ENCODE peak calls at places on chromosomes 7 and 10, in four cellular contexts. W is ascending aorta, T is testis, O is fibroblast of lung. S is an unnamed sample. For H3K27me3, the result is how much of the 10 kb centered on the place peaks cover.

GRCh38 chr7:47423196-47423595 is 158.7 kb downstream of the TNS3 start:
- DNase-seq in W (no peak), O (no peak), T (no peak), S (no peak)

GRCh38 chr7:111089822-111090426 is 1.0 kb upstream of the LRRN3 start:
- DNase-seq in T (no peak), O (peak), W (no peak), S (peak)

GRCh38 chr7:128827971-128828711 is 2.1 kb upstream of the FLNC start:
- DNase-seq in T (no peak), W (no peak), O (peak), S (peak)

GRCh38 chr10:24744966-24745365 is 21.3 kb upstream of the ARHGAP21 start:
- DNase-seq in O (no peak), W (no peak), T (no peak), S (no peak)

GRCh38 chr7:142943706-142944268 is 4.5 kb downstream of the LLCFC1 start:
- DNase-seq in T (no peak), O (no peak), W (no peak), S (no peak)

GRCh38 chr10:125823663-125824251 is 411 bp downstream of the BCCIP start:
- DNase-seq in T (peak), W (no peak), O (no peak), S (no peak)

GRCh38 chr7:82194011-82194410 is 249.6 kb downstream of the CACNA2D1 start:
- DNase-seq in O (peak), T (no peak), W (no peak), S (peak)

GRCh38 chr10:43959364-43959763 is 310.7 kb upstream of the ZNF32 start:
- DNase-seq in W (no peak), T (no peak), O (no peak), S (no peak)

GRCh38 chr10:125411724-125412123 is 251.4 kb upstream of the CTBP2 start:
- DNase-seq in O (peak), W (no peak), T (no peak), S (no peak)

GRCh38 chr7:17134786-17135185 is 163.7 kb upstream of the AHR start:
- DNase-seq in O (no peak), T (no peak), W (no peak), S (no peak)

GRCh38 chr10:1403508-1404230 is 333.7 kb downstream of the ADARB2 start:
- DNase-seq in W (no peak), O (no peak), T (no peak), S (no peak)

GRCh38 chr7:43303740-43304241 is 191.3 kb downstream of the HECW1 start:
- DNase-seq in W (no peak), T (no peak), O (peak), S (no peak)

GRCh38 chr10:100805543-100806355 is 60.4 kb downstream of the PAX2 start:
- DNase-seq in O (no peak), T (no peak), W (no peak), S (no peak)

GRCh38 chr10:72085166-72085565 is 3.2 kb downstream of the SPOCK2 start:
- DNase-seq in W (no peak), T (no peak), O (no peak), S (no peak)

GRCh38 chr10:1272079-1272478 is 215.9 kb downstream of the WDR37 start:
- DNase-seq in O (no peak), T (no peak), W (no peak), S (no peak)

GRCh38 chr7:16587785-16588184 is 57.8 kb downstream of the ANKMY2 start:
- DNase-seq in O (no peak), T (no peak), W (no peak), S (no peak)

GRCh38 chr7:117666019-117666418 is 186.2 kb downstream of the CFTR start:
- DNase-seq in O (peak), W (no peak), T (no peak), S (peak)

GRCh38 chr7:100091411-100092181 is 2.8 kb downstream of the COPS6 start:
- DNase-seq in T (no peak), W (no peak), O (peak), S (no peak)

GRCh38 chr7:35705932-35706461 is 11.1 kb upstream of the HERPUD2 start:
- DNase-seq in O (no peak), W (no peak), T (no peak), S (no peak)

GRCh38 chr7:30448461-30449189 is 30.0 kb downstream of the NOD1 start:
- DNase-seq in O (no peak), T (no peak), W (no peak), S (no peak)

GRCh38 chr7:134548877-134549276 is at the start of gene AKR1B15:
- DNase-seq in W (no peak), T (no peak), O (no peak), S (peak)

GRCh38 chr10:13708256-13708990 is 121.7 kb downstream of the PRPF18 start:
- DNase-seq in T (no peak), W (no peak), O (peak), S (no peak)

GRCh38 chr10:126387931-126388911 is at the start of gene ADAM12:
- DNase-seq in T (peak), O (peak), W (no peak), S (peak)

GRCh38 chr7:92873776-92874175 is 37.4 kb upstream of the CDK6 start:
- DNase-seq in W (no peak), T (no peak), O (peak), S (no peak)

GRCh38 chr10:32971536-32972091 is 13.6 kb upstream of the ITGB1 start:
- DNase-seq in W (no peak), T (no peak), O (no peak), S (no peak)

GRCh38 chr10:112286837-112287818 is 3.9 kb downstream of the TECTB start:
- DNase-seq in O (no peak), T (no peak), W (no peak), S (no peak)

GRCh38 chr10:67386260-67386659 is 309.7 kb downstream of the CTNNA3 start:
- DNase-seq in W (no peak), O (no peak), T (no peak), S (no peak)

GRCh38 chr7:108002726-108003590 is at the start of gene LAMB1:
- DNase-seq in O (peak), W (no peak), T (peak), S (peak)

GRCh38 chr7:158021836-158022235 is 565.8 kb downstream of the PTPRN2 start:
- DNase-seq in T (no peak), O (no peak), W (no peak), S (no peak)

GRCh38 chr10:12980080-12980656 is 21.3 kb downstream of the CCDC3 start:
- DNase-seq in T (no peak), O (no peak), W (no peak), S (no peak)

GRCh38 chr10:18713077-18713476 is 53.8 kb downstream of the ARL5B start:
- DNase-seq in O (peak), W (no peak), T (no peak), S (peak)

GRCh38 chr7:101299511-101300464 is 21.8 kb downstream of the IFT22 start:
- DNase-seq in O (no peak), W (no peak), T (no peak), S (peak)

GRCh38 chr10:30725661-30726060 is 96.1 kb upstream of the LYZL2 start:
- DNase-seq in T (no peak), O (no peak), W (no peak), S (no peak)

GRCh38 chr7:151876112-151876898 is 610 bp downstream of the PRKAG2 start:
- DNase-seq in O (peak), W (no peak), T (peak), S (peak)

GRCh38 chr7:13197501-13197900 is 510.1 kb downstream of the ARL4A start:
- DNase-seq in O (peak), T (no peak), W (no peak), S (peak)

GRCh38 chr10:124708922-124709520 is 35.2 kb downstream of the FAM53B start:
- DNase-seq in T (no peak), W (no peak), O (no peak), S (no peak)

GRCh38 chr10:72567884-72568283 is 58.0 kb downstream of the MICU1 start:
- DNase-seq in T (no peak), W (no peak), O (no peak), S (peak)

GRCh38 chr10:61286695-61287094 is 166.5 kb downstream of the TMEM26 start:
- DNase-seq in T (no peak), W (no peak), O (no peak), S (no peak)

DNA sequence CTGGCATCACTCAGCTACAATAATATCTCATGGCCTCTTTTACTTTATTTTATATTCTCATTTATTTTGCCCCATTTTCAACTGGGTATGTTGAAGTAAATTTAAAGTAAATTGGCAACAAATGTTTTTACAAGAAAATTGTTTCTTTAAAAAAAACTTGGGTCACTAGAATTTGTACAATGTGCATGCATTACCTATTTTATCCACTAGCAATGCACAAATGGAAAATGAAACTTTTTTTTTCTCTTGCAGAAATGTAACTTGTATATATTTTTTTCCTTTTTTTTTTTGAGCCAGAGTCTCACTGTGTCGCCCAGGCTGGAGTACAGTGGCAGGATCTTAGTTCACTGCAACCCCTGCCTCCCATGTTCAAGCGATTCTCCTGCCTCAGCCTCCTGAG is 10.3 kb upstream of the H2AZ2 start:
- DNase-seq in W (no peak), O (no peak), T (no peak), S (no peak)
- TF ChIP-seq CTCF in W (no peak), O (no peak), T (peak), S (no peak)

GRCh38 chr7:140209866-140210609 is 33.3 kb upstream of the KDM7A start:
- DNase-seq in O (no peak), W (no peak), T (peak), S (no peak)
- H3K4me3 ChIP-seq in O (no peak), W (no peak), T (no peak), S (no peak)

GRCh38 chr7:131947661-131948060 is 391.2 kb upstream of the PODXL start:
- DNase-seq in O (no peak), W (no peak), T (no peak), S (no peak)

GRCh38 chr7:131952365-131952764 is 395.9 kb upstream of the PODXL start:
- DNase-seq in T (no peak), W (no peak), O (no peak), S (no peak)

GRCh38 chr7:131948434-131949053 is 392.1 kb upstream of the PODXL start:
- DNase-seq in O (peak), T (peak), W (no peak), S (no peak)

GRCh38 chr7:131949659-131950058 is 393.2 kb upstream of the PODXL start:
- DNase-seq in O (no peak), T (no peak), W (no peak), S (no peak)

GRCh38 chr7:131950758-131951157 is 394.3 kb upstream of the PODXL start:
- DNase-seq in T (no peak), W (no peak), O (peak), S (no peak)
- H3K27me3 ChIP-seq in T (under half), W (under half), O (under half), S (under half)

GRCh38 chr10:93815304-93816091 is 57.8 kb downstream of the LGI1 start:
- DNase-seq in W (no peak), O (no peak), T (peak), S (no peak)
- TF ChIP-seq CTCF in W (no peak), O (no peak), T (no peak), S (no peak)

GRCh38 chr10:74599676-74600075 is 226.7 kb upstream of the KAT6B start:
- DNase-seq in T (no peak), O (no peak), W (no peak), S (no peak)

GRCh38 chr10:74600170-74600569 is 226.2 kb upstream of the KAT6B start:
- DNase-seq in W (no peak), T (no peak), O (no peak), S (no peak)

GRCh38 chr10:74593470-74593869 is 232.9 kb upstream of the KAT6B start:
- DNase-seq in O (peak), T (no peak), W (no peak), S (no peak)

GRCh38 chr10:74596713-74597112 is 229.7 kb upstream of the KAT6B start:
- DNase-seq in T (no peak), O (no peak), W (no peak), S (no peak)

DNA sequence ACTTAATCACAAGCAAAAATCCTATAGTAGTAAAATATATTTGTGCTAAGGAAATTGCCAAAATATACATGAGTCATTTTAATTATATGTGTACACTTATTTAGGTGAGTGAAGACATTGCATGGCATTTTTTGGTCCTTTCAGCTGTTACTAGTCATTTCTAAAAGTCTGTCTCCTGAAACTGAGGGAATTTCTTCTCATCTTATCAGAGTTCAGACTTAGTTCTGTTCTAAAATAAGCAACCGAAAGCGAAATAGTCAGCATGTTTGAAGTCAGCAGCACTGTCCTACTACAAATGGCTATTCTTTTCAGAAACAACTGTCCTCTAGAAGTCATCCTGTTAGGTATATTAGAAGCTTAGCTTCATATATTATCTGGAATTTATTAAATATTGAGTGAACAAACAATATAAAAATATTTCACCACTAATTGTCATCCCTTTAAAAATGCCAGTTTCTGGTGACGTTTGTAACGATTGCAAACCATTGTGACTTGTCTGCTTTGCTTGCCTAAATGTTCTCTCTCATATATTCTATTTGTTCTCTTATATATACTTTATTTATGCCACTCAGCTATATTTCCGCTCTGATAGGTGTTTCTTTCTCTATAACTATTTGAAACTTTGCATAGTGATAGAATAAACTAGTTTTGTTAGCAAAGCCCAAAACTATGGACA is 227.4 kb upstream of the KAT6B start:
- DNase-seq in T (no peak), O (peak), W (no peak), S (no peak)
- H3K4me3 ChIP-seq in T (no peak), O (peak), W (peak), S (no peak)

GRCh38 chr7:157017639-157018327 is 7.3 kb upstream of the MNX1 start:
- DNase-seq in T (no peak), O (no peak), W (no peak), S (no peak)
- H3K27me3 ChIP-seq in T (under half), O (half or more), W (under half), S (half or more)